ENCODE peak calls at places on chromosomes 12 and 14, in eight cellular contexts. W is stimulated activated CD4-positive, alpha-beta T cell treated with anti-CD3 and anti-CD28 coated beads, Interleukin-2, amount 100 ng/mL, for 48 hours; M is DMS153; V is non-pigmented ciliary epithelial cell; B is Jurkat, Clone E6-1; F is stimulated activated naive B cell treated with anti-CD40 and anti-IgM and Interleukin-4, amounts not matched to agents 10 μg/mL and 1 μg/mL and 100 μg/mL, for 72 hours; E is tibial artery; O is Kasumi-1. P is an unnamed sample.

GRCh38 chr12:128783129-128783574 is 40.6 kb downstream of the SLC15A4 start:
- DNase-seq in W (peak; percentile 7), M (no peak), V (no peak), B (no peak), F (no peak), E (no peak), O (no peak), P (no peak)

GRCh38 chr12:62658910-62659309 is 192.3 kb downstream of the MON2 start:
- DNase-seq in W (no peak), M (no peak), V (no peak), B (no peak), F (no peak), E (no peak), O (no peak), P (no peak)

GRCh38 chr12:6970096-6970527 is 352 bp downstream of the PHB2 start:
- DNase-seq in W (no peak), M (no peak), V (no peak), B (no peak), F (no peak), E (no peak), O (no peak), P (no peak)

GRCh38 chr14:83300454-83301064 is 1766.9 kb upstream of the SEL1L start:
- DNase-seq in W (no peak), M (peak; percentile 16), V (peak; percentile 30), B (peak; percentile 31), F (no peak), E (no peak), O (peak; percentile 57), P (no peak)

GRCh38 chr14:52678591-52678990 is 16.8 kb downstream of the ERO1A start:
- DNase-seq in W (no peak), M (no peak), V (no peak), B (no peak), F (no peak), E (no peak), O (no peak), P (no peak)

GRCh38 chr12:62632521-62632920 is 165.9 kb downstream of the MON2 start:
- DNase-seq in W (no peak), M (no peak), V (no peak), B (no peak), F (peak; percentile 8), E (peak; percentile 83), O (no peak), P (no peak)

GRCh38 chr12:51270847-51271518 is 768 bp upstream of the SMAGP start:
- DNase-seq in W (no peak), M (no peak), V (peak; percentile 69), B (no peak), F (no peak), E (no peak), O (no peak), P (no peak)

GRCh38 chr12:32507559-32508276 is 108.4 kb downstream of the FGD4 start:
- DNase-seq in W (no peak), M (no peak), V (no peak), B (no peak), F (no peak), E (no peak), O (peak; percentile 51), P (no peak)

GRCh38 chr12:42180990-42181611 is 36.4 kb upstream of the GXYLT1 start:
- DNase-seq in W (no peak), M (no peak), V (no peak), B (peak; percentile 25), F (no peak), E (no peak), O (peak; percentile 87), P (no peak)

GRCh38 chr14:21279783-21280182 is at the start of gene RPGRIP1:
- DNase-seq in W (no peak), M (no peak), V (no peak), B (no peak), F (no peak), E (no peak), O (no peak), P (no peak)

GRCh38 chr12:112807452-112807851 is 15.9 kb downstream of the RPH3A start:
- DNase-seq in W (no peak), M (no peak), V (no peak), B (no peak), F (no peak), E (no peak), O (no peak), P (no peak)

GRCh38 chr12:123533672-123534643 is at the start of gene RILPL1:
- DNase-seq in W (peak; percentile 19), M (no peak), V (no peak), B (no peak), F (peak; percentile 31), E (peak; percentile 75), O (peak; percentile 8), P (no peak)

GRCh38 chr12:49823951-49824350 is 4.3 kb downstream of the NCKAP5L start:
- DNase-seq in W (no peak), M (no peak), V (no peak), B (no peak), F (no peak), E (no peak), O (no peak), P (no peak)

GRCh38 chr12:27081668-27082091 is 698 bp downstream of the C12orf71 start:
- DNase-seq in W (no peak), M (no peak), V (no peak), B (no peak), F (no peak), E (no peak), O (no peak), P (no peak)

GRCh38 chr14:29858299-29858698 is 69.3 kb downstream of the PRKD1 start:
- DNase-seq in W (no peak), M (no peak), V (no peak), B (no peak), F (peak; percentile 57), E (no peak), O (peak; percentile 54), P (no peak)

GRCh38 chr14:103920981-103921854 is 7.0 kb upstream of the TDRD9 start:
- DNase-seq in W (peak; percentile 95), M (peak; percentile 48), V (peak; percentile 69), B (peak; percentile 89), F (peak; percentile 91), E (peak; percentile 94), O (peak; percentile 86), P (peak; percentile 91)

GRCh38 chr12:47591387-47591786 is 114.4 kb downstream of the RPAP3 start:
- DNase-seq in W (no peak), M (no peak), V (no peak), B (no peak), F (no peak), E (no peak), O (no peak), P (no peak)

GRCh38 chr12:87995581-87996178 is 33.5 kb downstream of the C12orf50 start:
- DNase-seq in W (peak; percentile 14), M (peak; percentile 37), V (peak; percentile 53), B (peak; percentile 49), F (no peak), E (no peak), O (peak; percentile 78), P (peak; percentile 15)

P was measured in GDM1.